ENCODE peak calls at places on chromosomes 3 and 15, in eight cellular contexts. J, L, M, N, P, X, T and A are unnamed samples. For H3K36me3, the result is how much of the 10 kb centered on the place peaks cover.

GRCh38 chr3:44359146-44359751 is 20.7 kb downstream of the TCAIM start:
- DNase-seq in M (no peak), J (no peak), P (no peak), T (peak), N (no peak), L (no peak), X (no peak), A (no peak)

GRCh38 chr3:38916706-38917105 is 100.7 kb upstream of the SCN10A start:
- DNase-seq in X (no peak), L (no peak), N (no peak), T (no peak), M (no peak), P (no peak), J (no peak), A (no peak)

GRCh38 chr15:101049282-101049681 is 130.1 kb downstream of the LRRK1 start:
- DNase-seq in T (no peak), L (no peak), J (no peak), M (no peak), P (peak), X (no peak), N (no peak), A (no peak)

GRCh38 chr15:74041777-74042435 is 40.4 kb downstream of the GOLGA6A start:
- DNase-seq in X (no peak), J (no peak), L (no peak), T (no peak), M (no peak), P (no peak), N (no peak), A (no peak)

GRCh38 chr3:169110633-169111032 is 552.9 kb downstream of the MECOM start:
- DNase-seq in N (no peak), P (no peak), J (no peak), X (no peak), L (no peak), T (no peak), M (no peak), A (no peak)

GRCh38 chr3:90092994-90093393 is 985.6 kb downstream of the EPHA3 start:
- DNase-seq in N (peak), T (no peak), P (no peak), X (no peak), L (no peak), J (no peak), M (no peak), A (no peak)

GRCh38 chr15:98321916-98322315 is 326.4 kb upstream of the IGF1R start:
- DNase-seq in L (no peak), N (no peak), M (no peak), X (no peak), P (no peak), J (no peak), T (no peak), A (no peak)

GRCh38 chr3:94066829-94067470 is 4.1 kb downstream of the NSUN3 start:
- DNase-seq in N (no peak), L (no peak), P (no peak), J (no peak), M (no peak), T (no peak), X (no peak), A (no peak)

GRCh38 chr3:150747909-150748568 is 14.9 kb downstream of the SIAH2 start:
- DNase-seq in J (no peak), T (no peak), L (no peak), P (no peak), X (no peak), M (no peak), N (no peak), A (no peak)

DNA sequence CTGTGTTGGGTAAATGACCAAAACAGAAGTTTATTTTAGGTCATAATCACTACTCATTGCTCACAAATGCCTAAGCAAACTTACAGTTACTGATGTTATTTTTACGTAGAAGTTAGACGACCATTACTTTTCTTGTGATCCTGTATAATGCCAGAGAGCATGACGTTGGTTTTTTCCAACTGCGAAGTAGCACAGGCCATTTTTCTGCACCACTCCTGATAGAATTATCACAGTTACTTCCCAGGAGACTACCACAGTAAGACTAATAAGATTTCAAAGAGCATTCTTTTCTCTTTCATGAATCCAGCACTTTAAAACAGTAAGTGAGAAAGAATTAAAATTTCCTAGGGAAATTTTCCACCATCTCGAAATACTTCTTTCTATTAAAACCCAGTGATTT is 19.8 kb downstream of the CD200 start:
- DNase-seq in M (no peak), J (no peak), T (no peak), P (no peak), L (no peak), X (no peak), N (no peak), A (no peak)
- H3K36me3 ChIP-seq in M (under half), J (under half), T (under half), P (under half), L (under half), X (under half), N (under half), A (under half)

GRCh38 chr3:175149675-175150074 is 290.5 kb downstream of the NAALADL2 start:
- DNase-seq in T (no peak), X (peak), M (no peak), L (no peak), P (no peak), J (no peak), N (peak), A (no peak)

GRCh38 chr3:175150812-175151411 is 291.8 kb downstream of the NAALADL2 start:
- DNase-seq in L (no peak), P (no peak), X (no peak), J (no peak), T (no peak), M (no peak), N (no peak), A (no peak)

GRCh38 chr3:175144368-175144767 is 285.2 kb downstream of the NAALADL2 start:
- DNase-seq in J (no peak), P (no peak), L (no peak), M (no peak), N (no peak), T (no peak), X (no peak), A (no peak)

GRCh38 chr3:175146258-175146657 is 287.1 kb downstream of the NAALADL2 start:
- DNase-seq in M (no peak), J (no peak), L (no peak), N (no peak), P (no peak), T (no peak), X (no peak), A (no peak)
- H3K4me3 ChIP-seq in M (no peak), J (no peak), L (no peak), N (no peak), P (no peak), T (no peak), X (no peak), A (no peak)

GRCh38 chr3:50089603-50089945 is 855 bp downstream of the RBM5 start:
- DNase-seq in P (no peak), N (no peak), M (no peak), J (no peak), L (no peak), X (no peak), T (no peak), A (no peak)

GRCh38 chr3:50090985-50091384 is 2.3 kb downstream of the RBM5 start:
- DNase-seq in T (no peak), M (no peak), N (no peak), J (no peak), L (no peak), X (no peak), P (no peak), A (no peak)

GRCh38 chr3:50100956-50101845 is 12.5 kb downstream of the RBM5 start:
- DNase-seq in M (no peak), J (no peak), P (no peak), L (no peak), N (no peak), X (no peak), T (peak), A (no peak)

DNA sequence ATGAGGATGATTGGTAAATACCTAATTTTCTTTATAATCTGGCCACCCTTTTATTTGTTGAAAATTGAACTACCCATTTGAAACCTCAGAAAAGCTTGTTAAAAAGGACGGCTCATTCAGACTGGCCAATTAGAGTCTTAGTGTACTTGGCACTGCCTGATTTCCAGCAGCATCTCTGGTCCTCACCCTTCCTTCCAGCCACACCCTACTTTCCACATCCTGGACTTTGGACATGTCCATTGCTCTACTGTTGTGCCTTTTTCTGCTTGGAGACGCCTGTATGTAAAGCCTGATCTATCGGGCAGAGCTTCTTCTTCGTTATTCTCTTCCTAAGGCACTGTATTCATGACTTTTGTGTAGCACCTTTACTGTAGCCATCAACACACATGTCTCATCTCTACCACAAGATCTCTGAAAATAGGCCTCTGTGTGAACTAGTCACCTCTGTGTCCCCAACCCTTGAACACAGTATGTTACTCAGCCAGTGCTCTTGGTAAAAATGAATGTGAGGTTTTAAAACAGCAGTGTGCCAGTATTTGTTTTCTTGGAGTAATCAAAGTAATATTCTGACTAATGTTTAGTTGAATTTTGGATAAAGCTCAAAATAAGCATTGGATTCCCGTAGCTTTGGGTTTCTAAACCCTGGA is 6.8 kb downstream of the RBM5 start:
- DNase-seq in L (no peak), T (no peak), J (no peak), P (no peak), M (no peak), X (no peak), N (no peak), A (no peak)
- H3K36me3 ChIP-seq in L (half or more), T (under half), J (half or more), P (under half), M (half or more), X (under half), N (half or more), A (half or more)

DNA sequence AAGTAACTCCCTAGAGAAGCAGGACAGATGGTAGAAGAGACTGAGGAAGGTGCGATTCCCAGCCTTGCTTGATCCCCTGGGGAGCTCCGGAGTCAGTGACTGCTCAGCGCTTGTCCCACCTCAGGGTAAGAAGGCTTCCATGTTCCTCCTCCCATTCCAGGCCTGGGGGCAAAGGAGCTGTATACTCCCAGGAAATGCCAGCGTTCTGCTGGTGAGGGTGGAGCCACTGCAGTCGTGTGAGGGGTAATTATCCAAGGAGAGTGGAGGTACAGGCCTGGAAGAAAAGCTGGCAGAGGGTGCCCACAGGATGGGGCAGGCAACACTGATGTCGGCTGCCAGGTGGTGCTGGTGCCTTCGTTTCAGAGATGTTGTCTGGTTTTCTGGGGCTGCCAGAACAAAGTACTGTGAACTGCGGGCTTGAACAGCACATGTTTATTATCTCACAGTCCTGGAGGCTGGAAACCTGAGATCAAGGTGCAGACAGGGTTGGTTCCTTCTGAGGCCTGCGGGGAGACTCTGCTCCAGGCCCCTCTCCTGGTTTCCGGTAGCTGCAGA is 12.1 kb upstream of the APBA2 start:
- DNase-seq in X (no peak), M (no peak), P (no peak), L (no peak), N (no peak), J (no peak), T (no peak), A (peak)
- H3K4me3 ChIP-seq in X (no peak), M (no peak), P (no peak), L (no peak), N (no peak), J (no peak), T (no peak), A (no peak)